ENCODE peak calls at places on chromosomes 1 and 21, in five cellular contexts. X, L, H, Q and M are unnamed samples.

GRCh38 chr1:118716775-118717174 is 271.4 kb downstream of the TBX15 start:
- DNase-seq in X (no peak), L (no peak), H (no peak), Q (no peak), M (peak)

GRCh38 chr1:25817840-25818501 is 1.8 kb upstream of the MTFR1L start:
- DNase-seq in X (no peak), L (no peak), H (no peak), Q (no peak), M (peak)

GRCh38 chr1:30645807-30646206 is 77.6 kb downstream of the MATN1 start:
- DNase-seq in X (no peak), L (no peak), H (no peak), Q (peak), M (no peak)

GRCh38 chr1:10430216-10431064 is at the start of gene CENPS:
- DNase-seq in X (peak), L (peak), H (peak), Q (peak), M (peak)

GRCh38 chr1:64915381-64916274 is 50.7 kb downstream of the JAK1 start:
- DNase-seq in X (peak), L (peak), H (no peak), Q (no peak), M (no peak)

GRCh38 chr1:172826096-172826741 is 167.3 kb downstream of the FASLG start:
- DNase-seq in X (peak), L (peak), H (no peak), Q (no peak), M (no peak)

GRCh38 chr21:29382029-29382654 is 83.4 kb downstream of the BACH1 start:
- DNase-seq in X (peak), L (no peak), H (no peak), Q (no peak), M (no peak)

GRCh38 chr21:16250282-16250681 is 520.5 kb downstream of the USP25 start:
- DNase-seq in X (no peak), L (no peak), H (no peak), Q (no peak), M (no peak)

GRCh38 chr1:182629674-182630073 is 25.5 kb upstream of the RGS16 start:
- DNase-seq in X (no peak), L (no peak), H (no peak), Q (no peak), M (no peak)

GRCh38 chr1:210260087-210260486 is 27.5 kb downstream of the SERTAD4 start:
- DNase-seq in X (no peak), L (no peak), H (no peak), Q (no peak), M (no peak)

GRCh38 chr1:165666152-165666551 is 32.2 kb downstream of the ALDH9A1 start:
- DNase-seq in X (no peak), L (no peak), H (no peak), Q (no peak), M (no peak)

GRCh38 chr1:153775432-153776311 is 465 bp downstream of the SLC27A3 start:
- DNase-seq in X (peak), L (peak), H (peak), Q (peak), M (peak)

GRCh38 chr1:153119491-153119971 is 6.2 kb upstream of the SPRR2F start:
- DNase-seq in X (no peak), L (no peak), H (no peak), Q (no peak), M (peak)

GRCh38 chr1:68322096-68322495 is 89.8 kb upstream of the WLS start:
- DNase-seq in X (no peak), L (no peak), H (no peak), Q (no peak), M (no peak)

GRCh38 chr1:6205849-6206845 is at the start of gene RNF207:
- DNase-seq in X (peak), L (peak), H (no peak), Q (peak), M (peak)
- TF ChIP-seq POLR2A in X (no peak), L (peak), H (no peak), Q (peak), M (peak)

GRCh38 chr1:203304919-203305808 is at the start of gene BTG2:
- DNase-seq in X (peak), L (peak), H (peak), Q (peak), M (peak)

GRCh38 chr1:203306970-203307541 is 1.7 kb downstream of the BTG2 start:
- DNase-seq in X (peak), L (no peak), H (no peak), Q (peak), M (no peak)

GRCh38 chr1:203305809-203306088 is 430 bp downstream of the BTG2 start:
- DNase-seq in X (no peak), L (no peak), H (no peak), Q (peak), M (no peak)

GRCh38 chr1:203307690-203308126 is 2.4 kb downstream of the BTG2 start:
- DNase-seq in X (no peak), L (no peak), H (no peak), Q (no peak), M (no peak)

DNA sequence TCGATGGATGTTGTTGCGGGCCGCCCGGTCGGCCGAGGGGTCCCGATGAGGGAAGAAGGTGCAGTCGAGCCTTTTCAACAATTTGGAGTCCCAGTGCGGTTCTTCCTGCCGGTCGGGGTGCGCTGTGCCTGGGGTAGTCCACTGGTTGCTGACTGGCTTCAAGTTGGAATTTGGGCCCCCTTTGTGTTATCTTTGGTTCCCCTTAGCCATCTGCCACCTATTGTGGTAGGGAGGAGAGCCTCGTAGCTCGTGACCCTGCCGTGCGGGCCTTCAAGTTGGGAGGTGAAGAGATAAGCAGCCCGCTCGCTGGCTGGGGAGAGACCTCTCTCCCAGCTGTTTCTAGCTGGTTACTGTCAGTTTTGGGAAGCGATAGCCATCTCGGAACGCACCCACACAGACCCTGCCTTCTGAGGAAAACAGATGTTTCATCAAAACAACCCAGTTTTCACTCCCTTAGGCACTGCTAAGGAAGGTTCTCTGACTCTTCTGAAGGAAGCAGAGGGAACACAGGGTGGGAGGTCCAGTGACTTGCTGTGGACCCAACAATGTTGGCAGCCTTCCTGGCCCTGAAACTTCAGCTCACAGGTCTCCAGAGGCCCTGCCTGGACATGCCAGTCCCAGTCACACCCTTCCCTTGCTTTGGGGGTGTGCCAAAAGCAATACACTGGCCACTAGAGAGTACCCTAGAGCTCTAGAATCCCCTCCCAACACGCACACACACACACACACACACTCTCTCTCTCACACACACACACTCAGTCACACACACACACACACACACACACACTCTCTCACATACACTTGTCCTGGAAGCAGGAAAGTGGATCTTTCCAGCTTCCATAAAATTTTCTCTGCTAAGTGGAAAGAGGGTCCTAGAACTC is 1.0 kb downstream of the BTG2 start:
- DNase-seq in X (peak), L (peak), H (peak), Q (peak), M (peak)
- TF ChIP-seq POLR2A in X (peak), L (no peak), H (peak), Q (peak), M (no peak)

DNA sequence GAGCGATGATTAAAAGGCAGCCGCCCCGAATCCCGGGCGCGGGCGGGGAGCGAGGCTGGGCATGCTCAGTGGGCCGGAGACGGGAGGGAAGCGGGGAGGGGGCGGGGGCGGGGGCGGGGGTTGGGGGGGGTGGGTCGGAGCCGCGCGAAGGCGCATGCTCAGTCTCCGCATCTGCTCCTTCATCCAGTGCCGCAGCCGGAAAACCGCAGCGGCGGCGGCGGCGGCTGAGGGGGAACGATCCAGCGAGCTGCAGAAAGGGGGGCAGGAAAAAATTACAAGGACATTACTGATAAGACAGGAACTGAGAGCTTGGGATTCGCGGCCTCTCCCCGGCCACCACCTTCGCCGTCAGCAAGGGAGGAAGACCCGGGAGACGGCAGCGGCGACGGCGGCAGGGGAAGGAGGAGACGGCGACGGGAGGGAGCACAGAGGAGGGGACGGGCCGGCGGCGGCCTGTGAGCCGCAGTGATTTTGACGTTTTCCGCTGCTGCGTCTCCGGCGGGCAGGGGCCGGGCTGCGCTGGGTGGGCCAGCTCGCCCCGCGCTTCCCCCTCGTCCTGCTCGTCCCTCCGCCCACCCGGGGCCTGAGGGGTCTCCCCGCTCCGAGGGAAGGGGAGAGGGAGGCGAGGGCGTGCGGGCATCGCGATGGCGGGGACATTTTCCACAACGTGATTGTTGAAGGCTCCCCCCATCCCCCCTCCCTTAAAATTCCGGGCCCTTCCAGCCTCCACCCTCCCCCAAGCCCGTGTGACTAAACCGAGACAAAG is at the start of gene CAMSAP2:
- DNase-seq in X (peak), L (peak), H (peak), Q (peak), M (peak)
- TF ChIP-seq POLR2A in X (peak), L (peak), H (peak), Q (peak), M (no peak)

GRCh38 chr1:1001631-1002300 is 1.9 kb upstream of the HES4 start:
- DNase-seq in X (peak), L (peak), H (peak), Q (peak), M (peak)
- TF ChIP-seq POLR2A in X (no peak), L (peak), H (no peak), Q (peak), M (peak)

DNA sequence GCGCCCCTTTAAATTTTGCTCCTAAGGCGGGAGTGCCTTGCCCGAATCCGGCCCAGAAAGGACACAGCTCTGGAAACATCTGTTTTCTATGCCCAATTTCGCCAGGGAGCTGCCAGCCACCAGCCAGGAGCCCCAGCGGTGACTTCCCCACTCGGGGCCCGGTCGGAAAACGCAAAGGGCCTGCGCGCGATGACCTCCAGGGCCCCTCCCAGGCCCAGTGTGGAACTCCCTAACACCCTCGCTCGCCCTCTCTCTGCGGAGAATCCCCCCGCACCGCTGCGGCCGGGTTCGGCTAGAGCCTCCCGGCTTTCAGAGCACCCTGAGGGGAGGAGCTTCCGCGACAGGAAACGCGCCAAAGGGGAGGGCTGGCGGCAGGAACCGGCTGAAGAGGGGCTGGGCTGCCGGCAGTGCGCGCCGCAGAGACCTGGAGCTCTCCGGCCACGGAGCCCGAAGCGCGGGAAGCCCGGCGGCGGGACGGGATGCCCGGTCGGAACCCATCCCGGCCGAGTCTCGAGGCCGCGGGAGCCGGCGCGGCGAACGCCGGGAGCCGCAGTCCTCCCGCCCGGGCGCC is 505 bp downstream of the CLSPN start:
- DNase-seq in X (peak), L (peak), H (peak), Q (peak), M (peak)
- TF ChIP-seq POLR2A in X (peak), L (peak), H (no peak), Q (peak), M (no peak)

GRCh38 chr1:45543599-45544417 is 6.8 kb upstream of the AKR1A1 start:
- DNase-seq in X (peak), L (no peak), H (no peak), Q (peak), M (no peak)
- TF ChIP-seq POLR2A in X (no peak), L (no peak), H (no peak), Q (no peak), M (no peak)

GRCh38 chr21:42216726-42217572 is 2.0 kb upstream of the ABCG1 start:
- DNase-seq in X (no peak), L (no peak), H (no peak), Q (no peak), M (no peak)

GRCh38 chr21:42221581-42222345 is 2.8 kb downstream of the ABCG1 start:
- DNase-seq in X (peak), L (no peak), H (no peak), Q (no peak), M (no peak)

GRCh38 chr21:42219606-42220137 is 732 bp downstream of the ABCG1 start:
- DNase-seq in X (no peak), L (no peak), H (no peak), Q (peak), M (no peak)

GRCh38 chr21:42220138-42220701 is 1.3 kb downstream of the ABCG1 start:
- DNase-seq in X (peak), L (peak), H (no peak), Q (no peak), M (no peak)

GRCh38 chr21:42218836-42219605 is at the start of gene ABCG1:
- DNase-seq in X (peak), L (no peak), H (no peak), Q (no peak), M (no peak)
- TF ChIP-seq POLR2A in X (no peak), L (no peak), H (no peak), Q (peak), M (no peak)

GRCh38 chr1:19640363-19641316 is 3.5 kb upstream of the NBL1 start:
- DNase-seq in X (peak), L (peak), H (no peak), Q (no peak), M (no peak)
- TF ChIP-seq POLR2A in X (no peak), L (no peak), H (no peak), Q (no peak), M (no peak)

GRCh38 chr1:66535853-66536252 is 1.9 kb downstream of the SGIP1 start:
- DNase-seq in X (peak), L (no peak), H (no peak), Q (no peak), M (no peak)

GRCh38 chr1:66532798-66533783 is 862 bp upstream of the SGIP1 start:
- DNase-seq in X (peak), L (no peak), H (no peak), Q (peak), M (no peak)

GRCh38 chr1:66532214-66532613 is 1.7 kb upstream of the SGIP1 start:
- DNase-seq in X (no peak), L (no peak), H (no peak), Q (no peak), M (no peak)

GRCh38 chr1:66535149-66535548 is 1.2 kb downstream of the SGIP1 start:
- DNase-seq in X (no peak), L (no peak), H (no peak), Q (no peak), M (no peak)

DNA sequence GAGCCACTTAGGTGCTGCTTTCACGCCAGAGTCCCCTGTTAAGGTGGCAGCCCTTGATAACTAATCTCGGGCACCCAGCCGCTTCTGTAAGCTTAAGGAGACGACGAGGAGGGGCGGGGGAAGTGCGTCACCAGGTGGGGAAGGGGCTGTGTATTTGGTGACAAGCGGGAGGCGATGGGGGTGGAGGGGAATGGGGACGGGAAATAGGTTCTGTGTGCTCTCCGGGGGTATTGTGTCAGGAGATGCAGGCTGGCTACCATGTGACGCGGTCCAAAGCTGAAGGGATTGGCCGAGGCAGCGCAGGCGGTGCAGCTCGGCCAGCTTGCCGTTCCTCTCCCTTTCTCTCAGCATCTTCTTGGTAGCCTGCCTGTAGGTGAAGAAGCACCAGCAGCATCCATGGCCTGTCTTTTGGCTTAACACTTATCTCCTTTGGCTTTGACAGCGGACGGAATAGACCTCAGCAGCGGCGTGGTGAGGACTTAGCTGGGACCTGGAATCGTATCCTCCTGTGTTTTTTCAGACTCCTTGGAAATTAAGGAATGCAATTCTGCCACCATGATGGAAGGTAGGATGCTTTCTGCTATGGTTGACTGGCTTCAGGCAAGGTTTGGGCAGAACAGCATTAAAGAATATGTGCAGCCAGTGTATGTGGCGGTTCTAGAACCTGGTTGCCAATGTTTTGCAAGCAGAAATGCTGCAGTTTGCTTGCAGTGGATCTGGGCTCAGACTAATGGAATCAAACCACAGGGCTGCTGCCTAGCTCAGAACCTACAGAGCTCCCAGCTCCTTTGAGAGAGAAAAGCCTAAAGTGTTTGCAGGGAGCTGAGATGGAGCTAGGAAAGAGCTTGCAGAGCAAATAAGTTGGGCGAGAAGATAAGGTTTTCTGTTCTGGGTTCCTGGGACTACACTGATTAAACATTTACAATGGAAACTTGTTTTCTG is at the start of gene SGIP1:
- DNase-seq in X (peak), L (no peak), H (peak), Q (peak), M (peak)
- TF ChIP-seq POLR2A in X (no peak), L (no peak), H (no peak), Q (peak), M (no peak)

DNA sequence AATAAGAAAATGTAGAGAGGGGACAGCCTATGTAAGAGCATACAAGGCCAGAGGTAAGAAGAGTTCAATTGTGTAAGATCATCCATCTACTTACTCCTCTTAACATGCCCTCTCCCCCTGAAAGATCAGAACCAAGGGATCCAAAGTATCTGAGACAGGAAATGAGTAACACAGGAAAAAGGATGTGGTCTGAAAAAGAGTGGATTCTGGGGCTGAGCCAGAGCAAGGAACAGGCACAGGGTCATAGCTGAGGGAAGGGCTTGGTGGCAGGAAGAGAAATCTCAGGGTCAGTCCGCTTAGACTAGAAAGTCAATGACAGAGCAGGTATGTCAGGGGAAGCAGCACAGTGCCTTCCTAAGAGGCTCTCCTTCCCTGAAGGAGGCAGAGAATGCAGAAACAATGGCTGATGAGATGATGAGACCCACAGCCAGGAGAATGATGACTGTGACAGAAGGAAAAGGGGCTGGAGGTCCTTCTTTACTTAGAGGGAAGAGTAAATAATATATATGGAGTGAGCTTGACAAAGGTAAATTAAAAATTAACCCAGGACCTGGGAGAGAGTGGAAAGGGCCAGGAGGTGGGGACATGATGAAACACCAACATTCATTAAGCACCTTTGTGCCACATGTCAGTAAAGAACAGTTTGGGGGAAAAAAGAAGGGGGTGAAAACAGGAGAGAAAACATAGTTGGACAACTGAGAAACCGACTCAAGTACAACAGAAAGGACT is 26.2 kb upstream of the A3GALT2 start:
- DNase-seq in X (peak), L (peak), H (no peak), Q (no peak), M (peak)
- TF ChIP-seq POLR2A in X (no peak), L (no peak), H (peak), Q (peak), M (peak)